ENCODE peak calls at places on chromosomes 1 and 21, in five cellular contexts. J is kidney tubule cell, H is SW 1271, U is foreskin keratinocyte, A is DMS153. I is an unnamed sample.

GRCh38 chr1:21293537-21294265 is 3.4 kb upstream of the ECE1 start:
- DNase-seq in J (no peak), A (no peak), U (no peak), H (no peak), I (no peak)

GRCh38 chr1:174206148-174206826 is 47.0 kb downstream of the RABGAP1L start:
- DNase-seq in J (no peak), A (no peak), U (no peak), H (no peak), I (no peak)

GRCh38 chr1:154170547-154171221 is 15.8 kb upstream of the NUP210L start:
- DNase-seq in U (peak; percentile 12), H (no peak), J (peak; percentile 38), A (no peak), I (no peak)

GRCh38 chr1:242019018-242019417 is 20.1 kb upstream of the MAP1LC3C start:
- DNase-seq in A (no peak), U (peak; percentile 94), J (no peak), H (no peak), I (no peak)

GRCh38 chr1:80050085-80050484 is 1043.6 kb upstream of the ADGRL4 start:
- DNase-seq in A (no peak), U (no peak), J (no peak), H (no peak), I (no peak)

GRCh38 chr1:101379939-101380338 is 143.1 kb downstream of the S1PR1 start:
- DNase-seq in H (no peak), A (no peak), U (no peak), J (no peak), I (no peak)

GRCh38 chr1:38072858-38073257 is 26.3 kb upstream of the POU3F1 start:
- DNase-seq in J (no peak), H (no peak), A (no peak), U (no peak), I (no peak)

GRCh38 chr1:157509546-157510232 is 42.6 kb downstream of the FCRL5 start:
- DNase-seq in A (no peak), H (no peak), U (no peak), J (no peak), I (no peak)

GRCh38 chr1:33640114-33640660 is 167.7 kb downstream of the ZSCAN20 start:
- DNase-seq in A (no peak), J (no peak), H (no peak), U (no peak), I (no peak)

GRCh38 chr1:31551206-31551605 is 25.1 kb upstream of the TINAGL1 start:
- DNase-seq in U (no peak), H (no peak), A (no peak), J (no peak), I (no peak)

GRCh38 chr1:53025034-53025777 is 36.8 kb upstream of the PODN start:
- DNase-seq in J (peak; percentile 53), H (peak; percentile 6), A (no peak), U (no peak), I (no peak)

GRCh38 chr21:27129694-27130093 is 162.8 kb upstream of the ADAMTS5 start:
- DNase-seq in H (no peak), A (no peak), U (no peak), J (no peak), I (no peak)